ENCODE peak calls at places on chromosomes 13 and 19, in seven cellular contexts. One of them, this sample, is unnamed.

GRCh38 chr19:19459707-19460251 is 54.3 kb downstream of the GATAD2A start:
- DNase-seq in CMK: peak; percentile 63
- DNase-seq in NCI-H1436: no peak
- DNase-seq in activated CD4-positive, alpha-beta T cell treated with anti-CD3 and anti-CD28 coated beads for 24 hours: peak; percentile 45
- DNase-seq in EL: peak; percentile 84
- DNase-seq in LHCN-M2: peak; percentile 83
- DNase-seq in endodermal cell: no peak
- DNase-seq in this sample: no peak

GRCh38 chr19:13097331-13098258 is 5.1 kb downstream of the LYL1 start:
- DNase-seq in CMK: peak; percentile 84
- DNase-seq in LHCN-M2: no peak
- DNase-seq in endodermal cell: no peak
- DNase-seq in NCI-H1436: no peak
- DNase-seq in EL: no peak
- DNase-seq in activated CD4-positive, alpha-beta T cell treated with anti-CD3 and anti-CD28 coated beads for 24 hours: no peak
- DNase-seq in this sample: peak; percentile 49

GRCh38 chr19:42450314-42450934 is 7.7 kb upstream of the CXCL17 start:
- DNase-seq in CMK: peak; percentile 87
- DNase-seq in activated CD4-positive, alpha-beta T cell treated with anti-CD3 and anti-CD28 coated beads for 24 hours: peak; percentile 58
- DNase-seq in EL: peak; percentile 75
- DNase-seq in LHCN-M2: peak; percentile 62
- DNase-seq in NCI-H1436: peak; percentile 87
- DNase-seq in endodermal cell: peak; percentile 87
- DNase-seq in this sample: peak; percentile 82

GRCh38 chr19:8580710-8581281 is 3.6 kb upstream of the MYO1F start:
- DNase-seq in activated CD4-positive, alpha-beta T cell treated with anti-CD3 and anti-CD28 coated beads for 24 hours: peak; percentile 81
- DNase-seq in endodermal cell: peak; percentile 96
- DNase-seq in LHCN-M2: peak; percentile 57
- DNase-seq in EL: peak; percentile 74
- DNase-seq in CMK: peak; percentile 65
- DNase-seq in NCI-H1436: peak; percentile 62
- DNase-seq in this sample: peak; percentile 91

GRCh38 chr13:70623260-70623659 is 515.0 kb upstream of the KLHL1 start:
- DNase-seq in activated CD4-positive, alpha-beta T cell treated with anti-CD3 and anti-CD28 coated beads for 24 hours: no peak
- DNase-seq in LHCN-M2: peak; percentile 1
- DNase-seq in endodermal cell: no peak
- DNase-seq in EL: peak; percentile 0
- DNase-seq in CMK: no peak
- DNase-seq in NCI-H1436: no peak
- DNase-seq in this sample: peak; percentile 2

GRCh38 chr13:33112745-33113144 is 96.5 kb downstream of the KL start:
- DNase-seq in CMK: no peak
- DNase-seq in endodermal cell: no peak
- DNase-seq in NCI-H1436: no peak
- DNase-seq in activated CD4-positive, alpha-beta T cell treated with anti-CD3 and anti-CD28 coated beads for 24 hours: no peak
- DNase-seq in EL: peak; percentile 26
- DNase-seq in LHCN-M2: peak; percentile 38
- DNase-seq in this sample: no peak

GRCh38 chr19:51531349-51532315 is at the start of gene SIGLEC6:
- DNase-seq in activated CD4-positive, alpha-beta T cell treated with anti-CD3 and anti-CD28 coated beads for 24 hours: no peak
- DNase-seq in endodermal cell: peak; percentile 53
- DNase-seq in LHCN-M2: no peak
- DNase-seq in EL: no peak
- DNase-seq in CMK: peak; percentile 63
- DNase-seq in NCI-H1436: no peak
- DNase-seq in this sample: no peak

GRCh38 chr13:78138756-78139155 is 220.1 kb upstream of the EDNRB start:
- DNase-seq in LHCN-M2: no peak
- DNase-seq in NCI-H1436: no peak
- DNase-seq in activated CD4-positive, alpha-beta T cell treated with anti-CD3 and anti-CD28 coated beads for 24 hours: no peak
- DNase-seq in endodermal cell: no peak
- DNase-seq in EL: no peak
- DNase-seq in CMK: no peak
- DNase-seq in this sample: no peak

GRCh38 chr19:46081928-46082727 is 41.3 kb upstream of the IGFL4 start:
- DNase-seq in endodermal cell: peak; percentile 58
- DNase-seq in CMK: peak; percentile 15
- DNase-seq in activated CD4-positive, alpha-beta T cell treated with anti-CD3 and anti-CD28 coated beads for 24 hours: no peak
- DNase-seq in LHCN-M2: peak; percentile 58
- DNase-seq in NCI-H1436: peak; percentile 24
- DNase-seq in EL: peak; percentile 62
- DNase-seq in this sample: peak; percentile 65